ENCODE peak calls at places on chromosomes 16 and 17, in eight cellular contexts. A is AG04450; U is HCT116; K is CD8-positive, alpha-beta T cell; Z is BE2C; G is GM12865; M is NB4; J is lower leg skin. C is an unnamed sample.

GRCh38 chr17:77598241-77598620 is 360.3 kb upstream of the TNRC6C start:
- DNase-seq in A (no peak), U (no peak), K (no peak), Z (no peak), G (no peak), M (no peak), J (peak; percentile 64), C (no peak)

GRCh38 chr17:50627782-50628601 is 6.7 kb upstream of the ABCC3 start:
- DNase-seq in A (no peak), U (no peak), K (no peak), Z (peak; percentile 37), G (no peak), M (no peak), J (no peak), C (no peak)

GRCh38 chr16:69814561-69814960 is 52.4 kb downstream of the WWP2 start:
- DNase-seq in A (no peak), U (no peak), K (no peak), Z (no peak), G (no peak), M (no peak), J (no peak), C (no peak)

GRCh38 chr17:52170963-52171572 is 12.6 kb upstream of the CA10 start:
- DNase-seq in A (no peak), U (no peak), K (no peak), Z (peak; percentile 75), G (peak; percentile 9), M (peak; percentile 20), J (no peak), C (no peak)

GRCh38 chr16:51818342-51818944 is 667.4 kb upstream of the SALL1 start:
- DNase-seq in A (peak; percentile 44), U (no peak), K (no peak), Z (peak; percentile 78), G (peak; percentile 62), M (peak; percentile 48), J (no peak), C (no peak)

GRCh38 chr17:82965371-82965770 is 114.0 kb upstream of the METRNL start:
- DNase-seq in A (no peak), U (no peak), K (no peak), Z (no peak), G (no peak), M (no peak), J (no peak), C (no peak)

GRCh38 chr17:66930933-66931332 is 33.6 kb upstream of the CACNG4 start:
- DNase-seq in A (no peak), U (peak; percentile 59), K (no peak), Z (no peak), G (no peak), M (peak; percentile 34), J (no peak), C (no peak)

GRCh38 chr17:77810536-77810935 is 148.0 kb upstream of the TNRC6C start:
- DNase-seq in A (no peak), U (no peak), K (no peak), Z (no peak), G (no peak), M (no peak), J (peak; percentile 91), C (peak; percentile 63)

GRCh38 chr16:57500578-57501111 is 14.4 kb upstream of the DOK4 start:
- DNase-seq in A (no peak), U (no peak), K (no peak), Z (peak; percentile 81), G (no peak), M (peak; percentile 27), J (no peak), C (no peak)

GRCh38 chr16:70692481-70693203 is 6.8 kb upstream of the MTSS2 start:
- DNase-seq in A (no peak), U (no peak), K (no peak), Z (no peak), G (no peak), M (no peak), J (no peak), C (no peak)

GRCh38 chr17:17857496-17857895 is 20.7 kb upstream of the SREBF1 start:
- DNase-seq in A (no peak), U (no peak), K (no peak), Z (no peak), G (no peak), M (no peak), J (no peak), C (no peak)

GRCh38 chr17:48335858-48336500 is 94.0 kb downstream of the SKAP1 start:
- DNase-seq in A (peak; percentile 26), U (peak; percentile 78), K (no peak), Z (no peak), G (peak; percentile 60), M (peak; percentile 45), J (no peak), C (no peak)

DNA sequence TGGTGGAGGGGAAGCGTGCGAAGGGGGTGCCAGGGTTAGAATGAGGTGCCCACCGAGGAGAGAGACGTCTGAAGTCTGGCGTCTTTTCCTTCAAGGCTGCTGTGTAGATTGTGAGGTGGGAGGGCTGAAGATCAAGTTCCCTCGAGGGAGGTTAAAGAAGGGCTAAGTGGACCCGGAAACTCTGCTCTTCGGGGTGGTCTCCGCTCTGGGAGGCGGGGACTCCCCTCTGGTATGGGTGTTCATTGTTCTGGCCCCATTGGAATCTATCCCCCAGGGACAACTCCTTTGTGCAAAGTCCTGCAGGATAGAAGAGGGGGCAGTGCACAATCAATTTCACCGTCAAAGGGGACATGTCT is 627 bp upstream of the RAB34 start:
- DNase-seq in A (no peak), U (no peak), K (no peak), Z (no peak), G (no peak), M (no peak), J (no peak), C (no peak)
- TF ChIP-seq CTCF in A (no peak), U (no peak), K (no peak), Z (no peak), G (no peak), M (no peak), J (no peak), C (no peak)

GRCh38 chr17:2612630-2613029 is 19.2 kb downstream of the PAFAH1B1 start:
- DNase-seq in A (no peak), U (no peak), K (no peak), Z (no peak), G (no peak), M (no peak), J (no peak), C (no peak)
- H3K4me3 ChIP-seq in A (no peak overlapping the region), U (no peak overlapping the region), K (no peak overlapping the region), Z (no peak overlapping the region), G (no peak overlapping the region), M (no peak overlapping the region), J (no peak overlapping the region), C (no peak overlapping the region)

GRCh38 chr16:72561-73537 is at the start of gene RHBDF1:
- DNase-seq in A (no peak), U (no peak), K (no peak), Z (peak; percentile 52), G (peak; percentile 28), M (peak; percentile 46), J (no peak), C (peak; percentile 84)

GRCh38 chr16:74025-74424 is 1.6 kb upstream of the RHBDF1 start:
- DNase-seq in A (no peak), U (no peak), K (no peak), Z (no peak), G (no peak), M (no peak), J (no peak), C (peak; percentile 85)

GRCh38 chr16:69181-69580 is 3.2 kb downstream of the RHBDF1 start:
- DNase-seq in A (no peak), U (no peak), K (no peak), Z (no peak), G (no peak), M (no peak), J (no peak), C (no peak)

GRCh38 chr16:71210-71539 is 1.3 kb downstream of the RHBDF1 start:
- DNase-seq in A (no peak), U (no peak), K (no peak), Z (no peak), G (no peak), M (no peak), J (no peak), C (no peak)

GRCh38 chr16:71540-72341 is 690 bp downstream of the RHBDF1 start:
- DNase-seq in A (no peak), U (peak; percentile 42), K (no peak), Z (no peak), G (no peak), M (no peak), J (peak; percentile 96), C (peak; percentile 80)
- TF ChIP-seq CTCF in A (no peak), U (no peak), K (no peak), Z (no peak), G (no peak), M (no peak), J (no peak), C (no peak)

GRCh38 chr16:27722266-27722636 is 172.3 kb downstream of the KATNIP start:
- DNase-seq in A (no peak), U (no peak), K (no peak), Z (no peak), G (no peak), M (no peak), J (no peak), C (no peak)

GRCh38 chr16:27722892-27723450 is 173.0 kb downstream of the KATNIP start:
- DNase-seq in A (no peak), U (no peak), K (no peak), Z (no peak), G (no peak), M (no peak), J (no peak), C (no peak)

GRCh38 chr16:27718767-27719445 is 169.0 kb downstream of the KATNIP start:
- DNase-seq in A (no peak), U (peak; percentile 40), K (no peak), Z (peak; percentile 51), G (no peak), M (no peak), J (no peak), C (peak; percentile 13)

GRCh38 chr16:27721548-27722265 is 171.8 kb downstream of the KATNIP start:
- DNase-seq in A (peak; percentile 77), U (no peak), K (no peak), Z (peak; percentile 28), G (no peak), M (peak; percentile 95), J (peak; percentile 93), C (peak; percentile 77)

GRCh38 chr16:27720731-27721547 is 171.0 kb downstream of the KATNIP start:
- DNase-seq in A (no peak), U (no peak), K (no peak), Z (no peak), G (peak; percentile 17), M (no peak), J (no peak), C (no peak)
- H3K4me3 ChIP-seq in A (no peak overlapping the region), U (no peak overlapping the region), K (no peak overlapping the region), Z (no peak overlapping the region), G (no peak overlapping the region), M (no peak overlapping the region), J (no peak overlapping the region), C (peak overlapping the region; percentile 20)

DNA sequence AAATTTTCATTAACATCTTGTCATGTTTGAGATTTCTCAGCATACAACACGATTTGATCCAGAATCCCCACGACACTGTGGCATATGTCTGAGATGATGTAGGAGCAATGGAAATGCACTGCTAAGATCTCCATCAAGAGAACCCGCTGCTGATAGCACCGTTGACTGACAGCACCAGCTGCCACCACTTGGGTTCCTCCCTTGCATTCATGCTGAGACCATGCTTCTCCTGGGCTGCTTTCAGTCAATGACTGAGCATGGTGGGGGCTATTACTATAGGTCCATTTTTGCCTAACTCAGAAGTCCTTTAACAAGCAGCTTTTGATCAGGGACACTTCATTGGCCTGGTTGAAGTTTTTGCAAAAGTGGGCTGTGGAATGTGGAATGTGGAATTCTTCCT is 182.4 kb upstream of the CPHXL start:
- DNase-seq in A (no peak), U (no peak), K (no peak), Z (no peak), G (no peak), M (no peak), J (no peak), C (no peak)
- TF ChIP-seq CTCF in A (no peak), U (no peak), K (no peak), Z (no peak), G (no peak), M (no peak), J (no peak), C (no peak)

C was measured in heart left ventricle.